ENCODE peak calls at places on chromosomes 6 and 20, in ten cellular contexts. A is stimulated activated naive CD8-positive, alpha-beta T cell treated with anti-CD3 and anti-CD28 coated beads, Interleukin-15, Interleukin-2, amounts not matched to agents 100 U/mL and 50 U/mL, for 24 hours; X is fibroblast of pulmonary artery; I is activated gamma-delta T cell treated with anti-CD3 and anti-CD28 coated beads, Interleukin-2, amount 50 U/mL, for 16 hours; T is kidney tubule cell; Q is brain microvascular endothelial cell; H is tibial nerve; C is A549; S is fibroblast of lung; R is DMS153. G is an unnamed sample.

GRCh38 chr20:53255102-53255710 is 283.0 kb downstream of the TSHZ2 start:
- DNase-seq in A (no peak), X (no peak), I (no peak), T (no peak), Q (no peak), H (no peak), C (no peak), S (no peak), R (no peak), G (no peak)

GRCh38 chr6:42271834-42272805 is 54.5 kb upstream of the MRPS10 start:
- DNase-seq in A (no peak), X (no peak), I (no peak), T (no peak), Q (no peak), H (no peak), C (no peak), S (peak; percentile 39), R (no peak), G (no peak)

GRCh38 chr6:64717281-64717680 is 989.7 kb downstream of the EYS start:
- DNase-seq in A (no peak), X (no peak), I (no peak), T (no peak), Q (no peak), H (no peak), C (no peak), S (no peak), R (no peak), G (no peak)

GRCh38 chr6:87923389-87924050 is 124.1 kb upstream of the SPACA1 start:
- DNase-seq in A (no peak), X (no peak), I (no peak), T (no peak), Q (no peak), H (no peak), C (no peak), S (no peak), R (no peak), G (no peak)

GRCh38 chr6:33197431-33198048 is 2.9 kb downstream of the RXRB start:
- DNase-seq in A (peak; percentile 27), X (peak; percentile 79), I (no peak), T (peak; percentile 61), Q (peak; percentile 61), H (no peak), C (peak; percentile 68), S (peak; percentile 72), R (peak; percentile 15), G (peak; percentile 62)

GRCh38 chr6:26003102-26003694 is 40.6 kb downstream of the TRIM38 start:
- DNase-seq in A (peak; percentile 63), X (peak; percentile 71), I (peak; percentile 36), T (peak; percentile 56), Q (peak; percentile 54), H (peak; percentile 85), C (peak; percentile 46), S (peak; percentile 63), R (peak; percentile 2), G (peak; percentile 45)

GRCh38 chr6:81614292-81614691 is 138.2 kb downstream of the TENT5A start:
- DNase-seq in A (no peak), X (peak; percentile 65), I (no peak), T (no peak), Q (peak; percentile 72), H (no peak), C (peak; percentile 1), S (peak; percentile 15), R (peak; percentile 94), G (peak; percentile 41)

GRCh38 chr6:32401564-32401963 is 5.4 kb downstream of the BTNL2 start:
- DNase-seq in A (no peak), X (no peak), I (no peak), T (no peak), Q (no peak), H (no peak), C (no peak), S (no peak), R (no peak), G (no peak)

GRCh38 chr6:27502508-27503435 is 29.9 kb upstream of the ZNF184 start:
- DNase-seq in A (peak; percentile 77), X (peak; percentile 71), I (peak; percentile 45), T (peak; percentile 87), Q (peak; percentile 90), H (peak; percentile 78), C (peak; percentile 83), S (peak; percentile 74), R (peak; percentile 71), G (peak; percentile 90)

GRCh38 chr6:52361347-52361944 is 505 bp upstream of the PAQR8 start:
- DNase-seq in A (peak; percentile 25), X (no peak), I (no peak), T (no peak), Q (no peak), H (peak; percentile 33), C (no peak), S (peak; percentile 51), R (no peak), G (no peak)

GRCh38 chr6:84095156-84095555 is 61.6 kb downstream of the MRAP2 start:
- DNase-seq in A (no peak), X (no peak), I (no peak), T (no peak), Q (no peak), H (no peak), C (no peak), S (no peak), R (peak; percentile 25), G (no peak)

GRCh38 chr6:32845381-32845884 is 1.6 kb upstream of the PSMB8 start:
- DNase-seq in A (peak; percentile 61), X (no peak), I (no peak), T (no peak), Q (no peak), H (no peak), C (no peak), S (no peak), R (no peak), G (no peak)

GRCh38 chr6:42735976-42736375 is 9.9 kb downstream of the TBCC start:
- DNase-seq in A (no peak), X (no peak), I (no peak), T (peak; percentile 81), Q (no peak), H (no peak), C (no peak), S (no peak), R (no peak), G (no peak)

GRCh38 chr20:44946266-44946852 is 13.8 kb downstream of the TOMM34 start:
- DNase-seq in A (no peak), X (no peak), I (no peak), T (no peak), Q (no peak), H (no peak), C (no peak), S (peak; percentile 59), R (no peak), G (no peak)

GRCh38 chr6:125156496-125156895 is 2.9 kb downstream of the TPD52L1 start:
- DNase-seq in A (no peak), X (no peak), I (no peak), T (no peak), Q (no peak), H (no peak), C (no peak), S (no peak), R (no peak), G (no peak)

GRCh38 chr20:64091762-64092161 is 7.6 kb upstream of the LKAAEAR1 start:
- DNase-seq in A (no peak), X (no peak), I (no peak), T (no peak), Q (no peak), H (no peak), C (no peak), S (no peak), R (no peak), G (no peak)

GRCh38 chr20:2889797-2890196 is 16.5 kb downstream of the PTPRA start:
- DNase-seq in A (no peak), X (no peak), I (no peak), T (no peak), Q (no peak), H (no peak), C (no peak), S (no peak), R (no peak), G (no peak)

GRCh38 chr6:126180585-126180984 is 159.3 kb upstream of the CENPW start:
- DNase-seq in A (peak; percentile 14), X (peak; percentile 90), I (no peak), T (peak; percentile 96), Q (peak; percentile 93), H (no peak), C (peak; percentile 63), S (peak; percentile 86), R (no peak), G (peak; percentile 89)

G was measured in A172.